ENCODE peak calls at places on chromosomes 4 and X, in seven cellular contexts. R is activated CD4-positive, alpha-beta T cell treated with anti-CD3 and anti-CD28 coated beads, Interleukin-2, amount 10 ng/mL, durations not matched to agents 7 days and 5 days; Y is cardiac muscle cell; T is stimulated activated CD8-positive, alpha-beta memory T cell treated with anti-CD3 and anti-CD28 coated beads, Interleukin-4, amount 100 ng/mL, for 24 hours; N is RPMI7951; D is occipital lobe; W is foreskin fibroblast. M is an unnamed sample.

GRCh38 chr4:165207431-165208321 is at the start of gene KLHL2:
- DNase-seq in N (peak), W (peak), Y (peak), R (peak), T (peak), D (peak), M (peak)

GRCh38 chr4:6779667-6780565 is 2.6 kb upstream of the KIAA0232 start:
- DNase-seq in Y (peak), W (peak), D (no peak), R (no peak), N (peak), T (no peak), M (peak)

GRCh38 chr4:118335774-118336173 is 17.0 kb downstream of the PRSS12 start:
- DNase-seq in W (no peak), T (no peak), R (no peak), D (no peak), N (no peak), Y (no peak), M (no peak)

GRCh38 chrX:68719181-68719903 is 71.9 kb downstream of the STARD8 start:
- DNase-seq in N (no peak), R (no peak), D (no peak), Y (no peak), W (no peak), T (no peak), M (no peak)

GRCh38 chr4:15657366-15657765 is 2.2 kb upstream of the FBXL5 start:
- DNase-seq in R (no peak), W (peak), Y (no peak), D (no peak), T (no peak), N (no peak), M (peak)

GRCh38 chrX:22577181-22577580 is 304.5 kb downstream of the CBLL2 start:
- DNase-seq in T (no peak), Y (no peak), W (peak), N (no peak), D (no peak), R (no peak), M (peak)

GRCh38 chr4:37188100-37188499 is 56.4 kb upstream of the NWD2 start:
- DNase-seq in T (no peak), W (no peak), N (no peak), R (no peak), Y (no peak), D (no peak), M (no peak)

GRCh38 chr4:13938299-13938698 is 310.8 kb upstream of the BOD1L1 start:
- DNase-seq in W (no peak), Y (no peak), R (no peak), T (no peak), D (no peak), N (no peak), M (no peak)

GRCh38 chr4:6115342-6115741 is 85.0 kb downstream of the JAKMIP1 start:
- DNase-seq in N (no peak), W (no peak), T (no peak), R (no peak), D (no peak), Y (no peak), M (no peak)